ENCODE peak calls at places on chromosome 18, in six cellular contexts. J is NCI-H510A treated with DMSO at 0.1 percent for 48 hours; Y is sciatic nerve; U is AG20443; C is GM23338; X is activated CD8-positive, alpha-beta memory T cell treated with anti-CD3 and anti-CD28 coated beads, Interleukin-2, amount 50 U/mL, for 48 hours. E is an unnamed sample.

GRCh38 chr18:49020129-49020528 is 69.4 kb upstream of the SMAD7 start:
- DNase-seq in X (peak; percentile 44), U (peak; percentile 5), J (no peak), Y (no peak), C (no peak), E (no peak)

GRCh38 chr18:10271481-10271880 is 183.0 kb upstream of the APCDD1 start:
- DNase-seq in J (no peak), U (peak; percentile 62), C (no peak), Y (no peak), X (no peak), E (no peak)

GRCh38 chr18:12726774-12727550 is 24.1 kb downstream of the PSMG2 start:
- DNase-seq in U (peak; percentile 83), Y (peak; percentile 77), J (peak; percentile 65), X (peak; percentile 73), C (peak; percentile 93), E (peak; percentile 44)

GRCh38 chr18:13558132-13558531 is 168.2 kb downstream of the FAM210A start:
- DNase-seq in C (peak; percentile 73), X (no peak), J (no peak), Y (no peak), U (peak; percentile 63), E (peak; percentile 36)

GRCh38 chr18:2303517-2304238 is 267.6 kb downstream of the METTL4 start:
- DNase-seq in X (no peak), U (no peak), J (no peak), C (no peak), Y (no peak), E (no peak)

GRCh38 chr18:57648414-57648813 is 26.8 kb upstream of the NARS1 start:
- DNase-seq in Y (no peak), X (no peak), J (no peak), U (no peak), C (peak; percentile 32), E (no peak)

GRCh38 chr18:61606759-61607158 is 273.5 kb downstream of the CDH20 start:
- DNase-seq in Y (peak; percentile 69), J (no peak), C (peak; percentile 82), X (no peak), U (peak; percentile 86), E (no peak)

GRCh38 chr18:72675394-72675793 is 131.3 kb upstream of the CBLN2 start:
- DNase-seq in Y (no peak), J (no peak), C (peak; percentile 66), X (no peak), U (no peak), E (no peak)

GRCh38 chr18:59109375-59109774 is 30.3 kb upstream of the SEC11C start:
- DNase-seq in Y (no peak), C (no peak), U (peak; percentile 14), J (no peak), X (no peak), E (no peak)

GRCh38 chr18:29378739-29379138 is 1201.8 kb upstream of the CDH2 start:
- DNase-seq in X (no peak), C (no peak), U (no peak), J (no peak), Y (no peak), E (no peak)

GRCh38 chr18:35039633-35040032 is 1.6 kb upstream of the MAPRE2 start:
- DNase-seq in X (no peak), C (no peak), U (no peak), Y (no peak), J (no peak), E (no peak)

GRCh38 chr18:1302861-1303260 is 398.2 kb downstream of the ADCYAP1 start:
- DNase-seq in Y (no peak), C (no peak), X (no peak), J (no peak), U (no peak), E (no peak)

GRCh38 chr18:76350134-76351025 is 144.7 kb downstream of the ZNF516 start:
- DNase-seq in X (no peak), C (peak; percentile 18), J (no peak), Y (no peak), U (no peak), E (no peak)

GRCh38 chr18:36812686-36813085 is 16.1 kb downstream of the TPGS2 start:
- DNase-seq in Y (no peak), U (no peak), J (no peak), X (no peak), C (no peak), E (no peak)

GRCh38 chr18:55688066-55688465 is 100.1 kb upstream of the TCF4 start:
- DNase-seq in C (no peak), J (peak; percentile 30), Y (no peak), U (no peak), X (no peak), E (no peak)

GRCh38 chr18:36187138-36187825 is at the start of gene MOCOS:
- DNase-seq in U (peak; percentile 96), J (peak; percentile 85), X (peak; percentile 77), Y (peak; percentile 89), C (peak; percentile 88), E (no peak)

GRCh38 chr18:64566461-64566860 is 417.6 kb upstream of the LINC00305 start:
- DNase-seq in J (no peak), C (no peak), U (no peak), X (no peak), Y (no peak), E (no peak)

GRCh38 chr18:47163241-47163640 is 12.9 kb downstream of the IER3IP1 start:
- DNase-seq in C (no peak), J (no peak), Y (no peak), U (peak; percentile 62), X (no peak), E (no peak)

GRCh38 chr18:48794251-48794970 is 156.4 kb downstream of the SMAD7 start:
- DNase-seq in X (no peak), J (no peak), U (no peak), C (no peak), Y (peak; percentile 9), E (no peak)

GRCh38 chr18:55092166-55092565 is 132.9 kb upstream of the CCDC68 start:
- DNase-seq in U (no peak), X (no peak), C (no peak), J (no peak), Y (no peak), E (no peak)

GRCh38 chr18:43914017-43914416 is 636.7 kb upstream of the SYT4 start:
- DNase-seq in Y (no peak), X (no peak), J (no peak), C (no peak), U (no peak), E (no peak)

GRCh38 chr18:56327171-56327885 is 311.1 kb downstream of the TXNL1 start:
- DNase-seq in C (no peak), J (no peak), X (no peak), Y (no peak), U (peak; percentile 74), E (no peak)

GRCh38 chr18:23263551-23264235 is 128.4 kb downstream of the CABLES1 start:
- DNase-seq in J (no peak), X (no peak), Y (no peak), U (no peak), C (no peak), E (no peak)

GRCh38 chr18:65215865-65216466 is 534.8 kb upstream of the CDH7 start:
- DNase-seq in X (no peak), C (peak; percentile 2), J (peak; percentile 26), Y (no peak), U (no peak), E (no peak)

GRCh38 chr18:2948038-2948437 is 64.9 kb downstream of the LPIN2 start:
- DNase-seq in X (no peak), Y (no peak), C (peak; percentile 57), J (no peak), U (peak; percentile 39), E (no peak)

E was measured in CD8-positive, alpha-beta T cell.